ENCODE peak calls at places on chromosomes 6 and 20, in five cellular contexts. H is cardiac muscle cell; I is hepatocyte; N is pancreas; F is CD8-positive, alpha-beta T cell. S is an unnamed sample.

GRCh38 chr6:51753635-51754034 is 333.8 kb downstream of the PKHD1 start:
- DNase-seq in H (peak), I (peak), N (no peak), F (no peak), S (no peak)

GRCh38 chr20:63319164-63320040 is 26.4 kb downstream of the COL20A1 start:
- DNase-seq in H (no peak), I (no peak), N (no peak), F (no peak), S (no peak)

GRCh38 chr6:7152467-7152866 is 44.7 kb downstream of the RREB1 start:
- DNase-seq in H (no peak), I (no peak), N (no peak), F (no peak), S (no peak)

GRCh38 chr6:32551410-32551809 is 21.3 kb upstream of the HLA-DRB5 start:
- DNase-seq in H (no peak), I (no peak), N (no peak), F (no peak), S (no peak)

GRCh38 chr20:48758206-48758820 is 69.5 kb downstream of the PREX1 start:
- DNase-seq in H (no peak), I (no peak), N (no peak), F (peak), S (no peak)

GRCh38 chr6:23349521-23350147 is 776.4 kb upstream of the NRSN1 start:
- DNase-seq in H (no peak), I (peak), N (no peak), F (no peak), S (no peak)

GRCh38 chr6:3402310-3403243 is 54.3 kb downstream of the SLC22A23 start:
- DNase-seq in H (no peak), I (no peak), N (no peak), F (no peak), S (no peak)

GRCh38 chr6:13729891-13730290 is 18.3 kb upstream of the RANBP9 start:
- DNase-seq in H (no peak), I (no peak), N (no peak), F (no peak), S (no peak)

GRCh38 chr6:37168163-37168758 is 1.7 kb upstream of the PIM1 start:
- DNase-seq in H (no peak), I (no peak), N (no peak), F (no peak), S (no peak)

GRCh38 chr6:170500955-170501590 is 52.0 kb downstream of the PSMB1 start:
- DNase-seq in H (no peak), I (no peak), N (no peak), F (no peak), S (no peak)

GRCh38 chr6:14896475-14896874 is 349.4 kb upstream of the JARID2 start:
- DNase-seq in H (no peak), I (no peak), N (no peak), F (no peak), S (no peak)

GRCh38 chr6:19311786-19312185 is 525.4 kb upstream of the ID4 start:
- DNase-seq in H (no peak), I (no peak), N (no peak), F (no peak), S (no peak)

GRCh38 chr20:47718398-47718797 is 66.9 kb downstream of the SULF2 start:
- DNase-seq in H (no peak), I (no peak), N (no peak), F (no peak), S (no peak)

GRCh38 chr6:16318538-16318937 is 80.2 kb downstream of the GMPR start:
- DNase-seq in H (no peak), I (no peak), N (no peak), F (peak), S (no peak)

GRCh38 chr20:57698867-57699275 is 10.9 kb downstream of the PMEPA1 start:
- DNase-seq in H (no peak), I (no peak), N (no peak), F (no peak), S (no peak)

GRCh38 chr6:140987364-140988135 is 1145.2 kb upstream of the GJE1 start:
- DNase-seq in H (no peak), I (no peak), N (no peak), F (no peak), S (no peak)

GRCh38 chr6:41785689-41786450 is 1.6 kb upstream of the TOMM6 start:
- DNase-seq in H (no peak), I (peak), N (no peak), F (no peak), S (no peak)

GRCh38 chr6:166434336-166434735 is 51.6 kb upstream of the MPC1 start:
- DNase-seq in H (no peak), I (no peak), N (no peak), F (no peak), S (no peak)

GRCh38 chr6:84897874-84898635 is 133.7 kb upstream of the TBX18 start:
- DNase-seq in H (no peak), I (no peak), N (no peak), F (no peak), S (no peak)

GRCh38 chr6:158837684-158838625 is 18.8 kb upstream of the EZR start:
- DNase-seq in H (no peak), I (no peak), N (no peak), F (no peak), S (no peak)

GRCh38 chr20:31841928-31842327 is 3.5 kb downstream of the FOXS1 start:
- DNase-seq in H (no peak), I (peak), N (no peak), F (no peak), S (no peak)
- H3K27ac ChIP-seq in H (no peak), I (peak), N (no peak), F (no peak), S (no peak)

GRCh38 chr6:39752835-39753744 is 27.9 kb upstream of the KIF6 start:
- DNase-seq in H (no peak), I (no peak), N (no peak), F (no peak), S (no peak)
- H3K27ac ChIP-seq in H (no peak), I (peak), N (no peak), F (no peak), S (no peak)

GRCh38 chr6:43720999-43721398 is 33.4 kb upstream of the MRPS18A start:
- DNase-seq in H (no peak), I (no peak), N (no peak), F (no peak), S (no peak)

GRCh38 chr6:43718387-43719105 is 31.0 kb upstream of the MRPS18A start:
- DNase-seq in H (no peak), I (peak), N (no peak), F (no peak), S (no peak)

GRCh38 chr6:43717822-43718221 is 30.2 kb upstream of the MRPS18A start:
- DNase-seq in H (no peak), I (no peak), N (no peak), F (no peak), S (no peak)

GRCh38 chr6:43717389-43717788 is 29.8 kb upstream of the MRPS18A start:
- DNase-seq in H (no peak), I (no peak), N (no peak), F (no peak), S (no peak)

DNA sequence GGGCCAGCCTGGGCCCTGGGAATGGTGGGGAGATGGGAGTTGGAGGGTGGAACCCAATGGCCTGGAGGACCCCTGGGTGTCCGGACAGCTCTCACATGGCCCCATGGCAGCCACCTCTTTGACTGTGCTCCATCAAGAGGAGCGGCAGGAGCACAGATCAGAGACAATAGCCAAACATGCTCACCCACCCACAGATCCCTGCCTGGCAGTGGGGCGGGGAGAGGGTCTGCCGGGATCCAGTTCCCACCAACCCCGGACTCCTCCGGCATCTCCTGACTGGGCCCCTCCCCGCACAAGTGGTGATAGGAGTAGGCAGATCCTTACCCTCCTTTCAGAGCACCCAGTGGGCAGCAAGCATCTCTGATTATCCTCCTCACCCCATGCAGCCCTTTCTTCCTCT is 31.9 kb upstream of the MRPS18A start:
- DNase-seq in H (no peak), I (no peak), N (no peak), F (no peak), S (no peak)
- H3K27ac ChIP-seq in H (no peak), I (no peak), N (no peak), F (no peak), S (no peak)

DNA sequence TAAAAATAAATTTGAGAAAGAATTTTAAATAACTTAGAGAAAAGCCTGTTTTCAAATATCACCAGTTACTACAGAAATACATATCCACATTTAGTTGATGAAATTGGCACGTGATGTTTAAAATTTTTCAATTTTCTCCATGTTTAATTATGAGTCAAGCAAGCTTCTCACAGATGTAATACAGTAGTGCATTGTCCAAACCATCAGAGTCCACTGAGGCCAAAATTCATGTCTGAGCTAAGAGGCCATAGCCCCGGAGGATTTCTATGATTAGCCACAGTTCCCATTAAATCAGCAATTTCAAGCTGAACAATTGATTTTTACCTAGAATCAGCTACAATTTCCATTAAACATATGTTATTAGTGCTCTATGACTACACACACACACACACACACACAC is 387.0 kb downstream of the LAMA2 start:
- DNase-seq in H (no peak), I (no peak), N (no peak), F (no peak), S (no peak)
- H3K27ac ChIP-seq in H (no peak), I (no peak), N (no peak), F (no peak), S (no peak)

DNA sequence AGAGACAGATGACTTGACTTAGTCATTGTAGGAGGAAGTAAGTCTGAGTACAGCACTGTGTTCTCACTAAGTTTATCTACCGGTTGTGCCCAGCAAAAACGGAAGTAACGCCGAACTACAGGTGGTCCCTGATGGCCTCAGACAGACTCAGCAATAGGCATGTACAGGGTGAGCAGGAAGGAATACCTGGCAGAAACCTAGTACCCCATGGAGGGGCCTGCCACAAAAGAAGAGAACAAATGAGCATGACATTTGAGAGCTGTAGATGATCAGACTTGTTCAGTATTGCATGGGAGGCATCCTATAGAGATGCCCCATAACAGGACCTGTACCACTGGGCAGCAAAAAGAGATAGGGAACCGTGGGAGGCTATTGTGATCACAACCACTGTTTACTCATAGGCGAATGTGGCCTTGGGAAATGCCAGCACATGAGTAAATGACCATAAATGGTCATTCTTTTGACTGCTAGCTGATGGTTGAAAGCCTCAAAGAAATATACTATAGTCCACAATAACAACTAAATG is 106.4 kb upstream of the TAB2 start:
- DNase-seq in H (no peak), I (no peak), N (no peak), F (no peak), S (no peak)
- H3K27ac ChIP-seq in H (peak), I (no peak), N (no peak), F (no peak), S (no peak)

DNA sequence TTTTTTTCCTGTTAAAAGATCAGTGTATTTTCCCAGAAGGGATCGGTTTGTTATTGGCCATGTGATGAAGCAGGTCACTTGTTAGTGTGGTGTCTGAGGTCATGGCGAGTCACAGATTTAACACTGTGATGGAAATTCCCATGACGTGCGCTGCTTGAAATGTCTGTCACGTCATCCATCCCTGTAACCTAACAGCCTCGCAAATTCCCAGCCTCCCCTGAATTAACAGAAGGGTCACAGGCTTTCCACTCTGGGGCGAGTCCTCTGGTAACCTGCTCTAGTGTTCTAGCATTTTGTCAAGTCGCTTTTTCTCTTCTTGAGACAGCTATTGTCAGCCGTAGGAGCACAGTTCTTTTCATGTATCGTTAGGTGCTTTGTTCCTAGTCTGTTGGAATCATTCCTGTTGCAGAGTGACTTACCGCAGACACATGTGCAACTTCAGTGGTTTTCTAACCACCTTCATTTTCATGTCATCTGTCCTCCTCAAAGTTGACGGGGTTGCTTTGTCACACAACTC is 137.2 kb downstream of the MAP3K4 start:
- DNase-seq in H (no peak), I (no peak), N (no peak), F (no peak), S (no peak)
- H3K27ac ChIP-seq in H (no peak), I (no peak), N (no peak), F (no peak), S (no peak)

GRCh38 chr6:45434401-45434741 is 56.6 kb upstream of the SUPT3H start:
- DNase-seq in H (no peak), I (no peak), N (no peak), F (no peak), S (no peak)

GRCh38 chr6:45437441-45437820 is 59.7 kb upstream of the SUPT3H start:
- DNase-seq in H (no peak), I (no peak), N (no peak), F (no peak), S (no peak)

GRCh38 chr6:45438849-45439406 is 61.2 kb upstream of the SUPT3H start:
- DNase-seq in H (no peak), I (no peak), N (no peak), F (no peak), S (no peak)

GRCh38 chr6:45438156-45438555 is 60.4 kb upstream of the SUPT3H start:
- DNase-seq in H (no peak), I (no peak), N (no peak), F (no peak), S (no peak)

DNA sequence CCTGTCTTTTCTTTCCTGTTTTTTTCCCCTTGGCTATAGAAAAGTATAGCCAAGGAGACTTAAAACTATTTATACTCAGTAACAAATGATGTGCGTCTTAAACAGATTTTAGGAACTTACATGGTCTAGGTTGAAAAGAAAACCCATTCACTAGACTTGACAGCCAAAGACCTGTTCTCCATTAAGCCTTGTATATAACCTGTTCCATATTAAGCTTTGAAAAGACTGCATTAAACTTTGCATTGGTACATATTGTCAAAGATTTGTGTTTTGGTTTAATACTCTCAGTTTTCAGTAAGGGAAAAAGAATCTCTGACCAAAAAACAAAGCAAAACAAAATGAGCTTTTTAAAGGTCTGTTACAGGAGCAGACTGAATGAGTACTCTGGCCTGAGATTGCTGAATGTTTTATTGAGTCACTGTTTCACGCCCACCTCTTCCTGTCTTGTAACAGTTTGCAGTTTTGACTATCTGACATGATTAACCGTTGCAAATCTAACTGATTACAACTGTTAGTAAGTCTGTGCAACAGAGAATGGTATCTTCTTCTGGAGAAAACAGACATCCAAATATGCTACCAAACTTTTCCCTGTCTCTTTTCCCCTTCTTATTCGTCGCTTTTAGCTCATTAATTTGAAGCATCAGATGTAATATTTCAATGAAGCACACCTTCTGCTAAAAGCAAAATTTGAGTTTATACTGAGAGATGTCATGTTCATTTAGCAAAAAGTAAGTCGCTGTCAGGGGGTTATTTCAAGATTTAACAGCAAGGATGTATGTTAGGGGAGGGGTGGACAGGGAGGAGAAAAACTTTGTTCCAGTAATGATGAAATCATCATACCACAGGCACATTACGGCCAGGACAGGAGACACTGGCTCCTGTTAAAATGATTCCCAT is 59.1 kb upstream of the SUPT3H start:
- DNase-seq in H (no peak), I (peak), N (no peak), F (no peak), S (no peak)
- H3K27ac ChIP-seq in H (no peak), I (peak), N (no peak), F (no peak), S (no peak)